ENCODE peak calls at places on chromosomes 2 and 18, in nine cellular contexts. One of them, this sample, is unnamed. For H3K27me3, the result is how much of the 10 kb centered on the place peaks cover.

GRCh38 chr2:54606393-54606973 is 117.0 kb upstream of the EML6 start:
- DNase-seq in adrenal gland: no peak
- DNase-seq in spleen: no peak
- DNase-seq in IMR-90: no peak
- DNase-seq in suprapubic skin: no peak
- DNase-seq in stomach: no peak
- DNase-seq in uterus: no peak
- DNase-seq in tibial nerve: no peak
- DNase-seq in heart left ventricle: peak
- DNase-seq in this sample: no peak

GRCh38 chr2:120647487-120647886 is 88.2 kb upstream of the GLI2 start:
- DNase-seq in IMR-90: peak
- DNase-seq in suprapubic skin: no peak
- DNase-seq in spleen: no peak
- DNase-seq in heart left ventricle: no peak
- DNase-seq in stomach: no peak
- DNase-seq in uterus: no peak
- DNase-seq in tibial nerve: no peak
- DNase-seq in adrenal gland: no peak
- DNase-seq in this sample: no peak

GRCh38 chr2:205188516-205189138 is 493.7 kb upstream of the NRP2 start:
- DNase-seq in adrenal gland: peak
- DNase-seq in spleen: no peak
- DNase-seq in heart left ventricle: peak
- DNase-seq in suprapubic skin: peak
- DNase-seq in IMR-90: peak
- DNase-seq in stomach: no peak
- DNase-seq in tibial nerve: peak
- DNase-seq in uterus: peak
- DNase-seq in this sample: peak

GRCh38 chr2:84870306-84870705 is 10.6 kb downstream of the TRABD2A start:
- DNase-seq in heart left ventricle: no peak
- DNase-seq in adrenal gland: no peak
- DNase-seq in IMR-90: no peak
- DNase-seq in uterus: no peak
- DNase-seq in tibial nerve: no peak
- DNase-seq in stomach: no peak
- DNase-seq in spleen: no peak
- DNase-seq in suprapubic skin: no peak
- DNase-seq in this sample: no peak

GRCh38 chr2:44715671-44716077 is 225.8 kb upstream of the SIX3 start:
- DNase-seq in heart left ventricle: no peak
- DNase-seq in adrenal gland: no peak
- DNase-seq in suprapubic skin: no peak
- DNase-seq in tibial nerve: no peak
- DNase-seq in stomach: no peak
- DNase-seq in uterus: no peak
- DNase-seq in IMR-90: peak
- DNase-seq in spleen: no peak
- DNase-seq in this sample: no peak

GRCh38 chr2:95315801-95316411 is 18.8 kb downstream of the KCNIP3 start:
- DNase-seq in stomach: no peak
- DNase-seq in suprapubic skin: no peak
- DNase-seq in spleen: peak
- DNase-seq in adrenal gland: no peak
- DNase-seq in IMR-90: peak
- DNase-seq in heart left ventricle: no peak
- DNase-seq in uterus: no peak
- DNase-seq in tibial nerve: no peak
- DNase-seq in this sample: no peak

GRCh38 chr2:113156278-113157107 is 17.3 kb upstream of the PSD4 start:
- DNase-seq in heart left ventricle: no peak
- DNase-seq in suprapubic skin: no peak
- DNase-seq in tibial nerve: no peak
- DNase-seq in adrenal gland: no peak
- DNase-seq in IMR-90: no peak
- DNase-seq in uterus: no peak
- DNase-seq in stomach: no peak
- DNase-seq in spleen: no peak
- DNase-seq in this sample: peak

GRCh38 chr2:230865766-230866703 is 1.3 kb downstream of the ITM2C start:
- DNase-seq in stomach: peak
- DNase-seq in heart left ventricle: no peak
- DNase-seq in suprapubic skin: no peak
- DNase-seq in IMR-90: no peak
- DNase-seq in uterus: peak
- DNase-seq in spleen: peak
- DNase-seq in tibial nerve: no peak
- DNase-seq in adrenal gland: no peak
- DNase-seq in this sample: peak

GRCh38 chr2:11422491-11422865 is 43.5 kb downstream of the E2F6 start:
- DNase-seq in tibial nerve: no peak
- DNase-seq in adrenal gland: no peak
- DNase-seq in uterus: no peak
- DNase-seq in stomach: no peak
- DNase-seq in heart left ventricle: no peak
- DNase-seq in IMR-90: no peak
- DNase-seq in spleen: no peak
- DNase-seq in suprapubic skin: no peak
- DNase-seq in this sample: no peak

DNA sequence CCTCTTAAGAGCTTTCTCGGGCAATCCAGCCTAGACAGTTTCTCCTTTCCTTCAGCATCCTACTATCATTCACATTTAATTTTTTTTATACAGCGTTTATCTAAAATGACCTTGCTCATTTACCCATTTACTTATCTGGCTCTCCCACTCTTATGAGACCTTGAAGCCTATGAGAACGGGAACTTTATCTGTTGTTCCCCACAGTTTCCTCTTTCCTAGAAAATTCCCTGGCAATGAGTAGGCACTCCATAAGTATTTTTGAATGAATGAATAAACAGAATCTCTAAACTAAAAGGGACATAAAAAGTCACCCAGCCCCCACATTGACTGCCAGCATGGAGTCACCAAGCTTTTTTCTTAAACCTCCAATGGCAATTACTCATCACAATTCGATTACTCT is 353.2 kb downstream of the METTL4 start:
- DNase-seq in stomach: no peak
- DNase-seq in tibial nerve: no peak
- DNase-seq in IMR-90: no peak
- DNase-seq in spleen: no peak
- DNase-seq in uterus: no peak
- DNase-seq in heart left ventricle: no peak
- DNase-seq in suprapubic skin: no peak
- DNase-seq in adrenal gland: no peak
- DNase-seq in this sample: no peak
- H3K27me3 ChIP-seq in stomach: under half
- H3K27me3 ChIP-seq in tibial nerve: under half
- H3K27me3 ChIP-seq in IMR-90: under half
- H3K27me3 ChIP-seq in spleen: under half
- H3K27me3 ChIP-seq in uterus: under half
- H3K27me3 ChIP-seq in heart left ventricle: under half
- H3K27me3 ChIP-seq in suprapubic skin: under half
- H3K27me3 ChIP-seq in adrenal gland: under half
- H3K27me3 ChIP-seq in this sample: under half

DNA sequence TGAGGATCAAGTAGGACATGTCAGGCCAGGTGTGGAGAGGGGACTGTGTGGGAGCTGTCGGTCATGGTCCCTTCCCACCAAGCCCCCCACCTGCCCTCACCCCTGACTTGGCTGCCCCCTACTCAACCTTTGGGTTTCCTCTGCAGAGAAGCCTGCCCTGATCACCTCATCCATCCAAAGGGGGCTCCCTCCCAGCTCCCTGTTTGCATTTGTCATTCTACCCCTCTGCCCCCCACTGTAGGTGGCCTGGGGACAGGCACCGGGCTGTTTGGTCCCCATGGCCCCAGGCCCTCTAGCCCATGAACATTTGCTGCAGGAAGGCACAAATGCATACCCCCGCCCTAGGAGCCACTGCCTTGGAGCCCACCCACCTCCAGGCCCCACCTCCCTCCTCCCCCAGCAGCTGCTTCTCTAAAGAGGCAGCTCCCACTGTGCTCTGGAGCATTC is 115.0 kb downstream of the SMAD7 start:
- DNase-seq in spleen: peak
- DNase-seq in suprapubic skin: peak
- DNase-seq in uterus: no peak
- DNase-seq in tibial nerve: no peak
- DNase-seq in IMR-90: no peak
- DNase-seq in adrenal gland: no peak
- DNase-seq in stomach: no peak
- DNase-seq in heart left ventricle: no peak
- DNase-seq in this sample: peak
- H3K27ac ChIP-seq in spleen: peak
- H3K27ac ChIP-seq in suprapubic skin: no peak
- H3K27ac ChIP-seq in uterus: no peak
- H3K27ac ChIP-seq in tibial nerve: no peak
- H3K27ac ChIP-seq in IMR-90: no peak
- H3K27ac ChIP-seq in adrenal gland: no peak
- H3K27ac ChIP-seq in stomach: no peak
- H3K27ac ChIP-seq in heart left ventricle: no peak
- H3K27ac ChIP-seq in this sample: no peak

DNA sequence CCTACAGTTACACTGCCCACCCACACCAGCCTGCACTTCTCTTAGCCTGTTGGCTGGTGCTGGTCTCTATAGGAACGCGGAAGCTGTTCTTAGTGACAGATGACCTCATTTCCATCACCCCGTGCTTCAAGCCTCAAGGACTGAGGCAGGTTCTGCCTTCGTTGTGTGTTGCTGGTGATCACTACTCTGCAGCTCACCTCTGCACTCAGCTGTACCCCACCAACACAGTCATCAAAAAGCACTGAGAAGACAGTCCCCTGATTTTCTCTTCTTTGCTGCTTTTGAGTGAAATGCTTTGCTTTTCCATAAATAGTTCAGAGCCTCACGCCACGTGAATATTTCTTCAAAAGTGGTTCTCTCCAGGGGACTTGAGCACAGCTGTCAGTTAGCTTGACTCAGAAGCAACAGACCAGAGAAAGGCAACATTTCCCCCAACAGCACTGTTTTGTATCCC is 225.7 kb upstream of the CCDC150 start:
- DNase-seq in tibial nerve: no peak
- DNase-seq in suprapubic skin: no peak
- DNase-seq in stomach: no peak
- DNase-seq in IMR-90: no peak
- DNase-seq in heart left ventricle: no peak
- DNase-seq in uterus: no peak
- DNase-seq in adrenal gland: no peak
- DNase-seq in spleen: peak
- DNase-seq in this sample: no peak
- TF ChIP-seq POLR2A in tibial nerve: no peak
- TF ChIP-seq POLR2A in suprapubic skin: no peak
- TF ChIP-seq POLR2A in stomach: no peak
- TF ChIP-seq POLR2A in IMR-90: no peak
- TF ChIP-seq POLR2A in heart left ventricle: no peak
- TF ChIP-seq POLR2A in uterus: no peak
- TF ChIP-seq POLR2A in adrenal gland: no peak
- TF ChIP-seq POLR2A in spleen: no peak
- TF ChIP-seq POLR2A in this sample: no peak

GRCh38 chr2:118849226-118850170 is 2.0 kb upstream of the EN1 start:
- DNase-seq in heart left ventricle: no peak
- DNase-seq in spleen: no peak
- DNase-seq in uterus: no peak
- DNase-seq in stomach: no peak
- DNase-seq in IMR-90: no peak
- DNase-seq in suprapubic skin: no peak
- DNase-seq in tibial nerve: no peak
- DNase-seq in adrenal gland: no peak
- DNase-seq in this sample: no peak

GRCh38 chr2:118848381-118849225 is 1.2 kb upstream of the EN1 start:
- DNase-seq in uterus: no peak
- DNase-seq in stomach: no peak
- DNase-seq in suprapubic skin: no peak
- DNase-seq in spleen: no peak
- DNase-seq in heart left ventricle: no peak
- DNase-seq in IMR-90: no peak
- DNase-seq in adrenal gland: no peak
- DNase-seq in tibial nerve: no peak
- DNase-seq in this sample: no peak

GRCh38 chr2:118845843-118846666 is 1.4 kb downstream of the EN1 start:
- DNase-seq in heart left ventricle: no peak
- DNase-seq in tibial nerve: no peak
- DNase-seq in spleen: peak
- DNase-seq in IMR-90: no peak
- DNase-seq in stomach: no peak
- DNase-seq in suprapubic skin: no peak
- DNase-seq in adrenal gland: no peak
- DNase-seq in uterus: no peak
- DNase-seq in this sample: no peak

GRCh38 chr2:118846667-118847446 is 591 bp downstream of the EN1 start:
- DNase-seq in spleen: no peak
- DNase-seq in stomach: no peak
- DNase-seq in tibial nerve: no peak
- DNase-seq in adrenal gland: no peak
- DNase-seq in heart left ventricle: no peak
- DNase-seq in suprapubic skin: no peak
- DNase-seq in uterus: no peak
- DNase-seq in IMR-90: no peak
- DNase-seq in this sample: no peak

GRCh38 chr2:118847447-118848172 is at the start of gene EN1:
- DNase-seq in spleen: no peak
- DNase-seq in adrenal gland: no peak
- DNase-seq in heart left ventricle: no peak
- DNase-seq in uterus: no peak
- DNase-seq in suprapubic skin: peak
- DNase-seq in tibial nerve: no peak
- DNase-seq in IMR-90: peak
- DNase-seq in stomach: no peak
- DNase-seq in this sample: no peak
- H3K27me3 ChIP-seq in spleen: half or more
- H3K27me3 ChIP-seq in adrenal gland: half or more
- H3K27me3 ChIP-seq in heart left ventricle: half or more
- H3K27me3 ChIP-seq in uterus: under half
- H3K27me3 ChIP-seq in suprapubic skin: half or more
- H3K27me3 ChIP-seq in tibial nerve: under half
- H3K27me3 ChIP-seq in IMR-90: half or more
- H3K27me3 ChIP-seq in stomach: half or more
- H3K27me3 ChIP-seq in this sample: under half

DNA sequence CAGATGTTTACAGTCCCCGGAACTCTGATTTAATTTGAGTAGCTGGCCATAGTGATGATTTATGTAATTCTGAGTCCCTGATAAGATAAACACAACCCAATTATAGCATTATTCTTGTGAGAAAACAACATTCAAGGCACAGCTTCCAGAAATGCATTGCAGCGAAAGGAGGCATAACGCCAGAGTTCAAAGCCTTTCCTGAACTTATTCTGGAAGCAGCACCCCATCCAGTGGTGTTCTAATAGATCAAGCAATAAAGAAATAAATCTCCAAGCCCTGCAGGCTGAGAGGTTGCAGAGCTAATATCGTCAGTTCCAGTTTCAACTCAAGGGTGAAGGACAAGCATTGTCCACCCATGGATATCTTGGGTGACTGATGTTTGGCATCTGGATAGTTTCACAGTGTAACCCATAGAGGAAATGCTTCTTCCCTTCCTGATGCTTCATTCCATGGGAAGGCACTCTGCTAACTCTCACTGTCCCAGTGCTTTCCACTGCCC is 18.8 kb downstream of the CDH2 start:
- DNase-seq in uterus: no peak
- DNase-seq in spleen: no peak
- DNase-seq in tibial nerve: no peak
- DNase-seq in adrenal gland: peak
- DNase-seq in stomach: no peak
- DNase-seq in heart left ventricle: no peak
- DNase-seq in suprapubic skin: no peak
- DNase-seq in IMR-90: peak
- DNase-seq in this sample: no peak
- H3K27ac ChIP-seq in uterus: no peak
- H3K27ac ChIP-seq in spleen: no peak
- H3K27ac ChIP-seq in tibial nerve: no peak
- H3K27ac ChIP-seq in adrenal gland: peak
- H3K27ac ChIP-seq in stomach: no peak
- H3K27ac ChIP-seq in heart left ventricle: peak
- H3K27ac ChIP-seq in suprapubic skin: no peak
- H3K27ac ChIP-seq in IMR-90: no peak
- H3K27ac ChIP-seq in this sample: no peak